ENCODE peak calls at places on chromosome 7, in eight cellular contexts. One of them, this sample, is unnamed.

GRCh38 chr7:136308230-136308629 is 331.1 kb upstream of the MTPN start:
- DNase-seq in HCT116: no peak
- DNase-seq in glomerular endothelial cell: no peak
- DNase-seq in renal cortical epithelial cell: no peak
- DNase-seq in left cardiac atrium: no peak
- DNase-seq in body of pancreas: no peak
- DNase-seq in activated naive CD8-positive, alpha-beta T cell treated with anti-CD3 and anti-CD28 coated beads, Interleukin-2, amount 50 U/mL, for 24 hours: no peak
- DNase-seq in NCI-H82: no peak
- DNase-seq in this sample: no peak

GRCh38 chr7:138065827-138066226 is 10.4 kb upstream of the AKR1D1 start:
- DNase-seq in HCT116: no peak
- DNase-seq in glomerular endothelial cell: no peak
- DNase-seq in renal cortical epithelial cell: no peak
- DNase-seq in left cardiac atrium: no peak
- DNase-seq in body of pancreas: no peak
- DNase-seq in activated naive CD8-positive, alpha-beta T cell treated with anti-CD3 and anti-CD28 coated beads, Interleukin-2, amount 50 U/mL, for 24 hours: no peak
- DNase-seq in NCI-H82: no peak
- DNase-seq in this sample: no peak

GRCh38 chr7:2757904-2758672 is 70.1 kb downstream of the AMZ1 start:
- DNase-seq in HCT116: peak; percentile 88
- DNase-seq in glomerular endothelial cell: peak; percentile 80
- DNase-seq in renal cortical epithelial cell: peak; percentile 100
- DNase-seq in left cardiac atrium: peak; percentile 50
- DNase-seq in body of pancreas: peak; percentile 21
- DNase-seq in activated naive CD8-positive, alpha-beta T cell treated with anti-CD3 and anti-CD28 coated beads, Interleukin-2, amount 50 U/mL, for 24 hours: peak; percentile 69
- DNase-seq in NCI-H82: peak; percentile 48
- DNase-seq in this sample: peak; percentile 78

GRCh38 chr7:33854178-33854577 is 51.2 kb upstream of the BMPER start:
- DNase-seq in HCT116: no peak
- DNase-seq in glomerular endothelial cell: no peak
- DNase-seq in renal cortical epithelial cell: peak; percentile 90
- DNase-seq in left cardiac atrium: no peak
- DNase-seq in body of pancreas: no peak
- DNase-seq in activated naive CD8-positive, alpha-beta T cell treated with anti-CD3 and anti-CD28 coated beads, Interleukin-2, amount 50 U/mL, for 24 hours: no peak
- DNase-seq in NCI-H82: no peak
- DNase-seq in this sample: no peak

GRCh38 chr7:94022550-94022949 is 18.4 kb upstream of the BET1 start:
- DNase-seq in HCT116: no peak
- DNase-seq in glomerular endothelial cell: no peak
- DNase-seq in renal cortical epithelial cell: peak; percentile 77
- DNase-seq in left cardiac atrium: no peak
- DNase-seq in body of pancreas: no peak
- DNase-seq in activated naive CD8-positive, alpha-beta T cell treated with anti-CD3 and anti-CD28 coated beads, Interleukin-2, amount 50 U/mL, for 24 hours: no peak
- DNase-seq in NCI-H82: no peak
- DNase-seq in this sample: no peak

GRCh38 chr7:105487559-105488218 is 34.4 kb downstream of the PUS7 start:
- DNase-seq in HCT116: no peak
- DNase-seq in glomerular endothelial cell: peak; percentile 98
- DNase-seq in renal cortical epithelial cell: peak; percentile 81
- DNase-seq in left cardiac atrium: peak; percentile 59
- DNase-seq in body of pancreas: no peak
- DNase-seq in activated naive CD8-positive, alpha-beta T cell treated with anti-CD3 and anti-CD28 coated beads, Interleukin-2, amount 50 U/mL, for 24 hours: no peak
- DNase-seq in NCI-H82: peak; percentile 7
- DNase-seq in this sample: peak; percentile 99

GRCh38 chr7:36315309-36315948 is 74.2 kb upstream of the ANLN start:
- DNase-seq in HCT116: no peak
- DNase-seq in glomerular endothelial cell: no peak
- DNase-seq in renal cortical epithelial cell: no peak
- DNase-seq in left cardiac atrium: no peak
- DNase-seq in body of pancreas: peak; percentile 34
- DNase-seq in activated naive CD8-positive, alpha-beta T cell treated with anti-CD3 and anti-CD28 coated beads, Interleukin-2, amount 50 U/mL, for 24 hours: no peak
- DNase-seq in NCI-H82: no peak
- DNase-seq in this sample: no peak

GRCh38 chr7:134891262-134892001 is 94.9 kb upstream of the AGBL3 start:
- DNase-seq in HCT116: peak; percentile 94
- DNase-seq in glomerular endothelial cell: no peak
- DNase-seq in renal cortical epithelial cell: peak; percentile 93
- DNase-seq in left cardiac atrium: peak; percentile 86
- DNase-seq in body of pancreas: peak; percentile 64
- DNase-seq in activated naive CD8-positive, alpha-beta T cell treated with anti-CD3 and anti-CD28 coated beads, Interleukin-2, amount 50 U/mL, for 24 hours: no peak
- DNase-seq in NCI-H82: peak; percentile 92
- DNase-seq in this sample: no peak

GRCh38 chr7:265192-265997 is 24.6 kb upstream of the FOXL3 start:
- DNase-seq in HCT116: no peak
- DNase-seq in glomerular endothelial cell: no peak
- DNase-seq in renal cortical epithelial cell: no peak
- DNase-seq in left cardiac atrium: peak; percentile 16
- DNase-seq in body of pancreas: no peak
- DNase-seq in activated naive CD8-positive, alpha-beta T cell treated with anti-CD3 and anti-CD28 coated beads, Interleukin-2, amount 50 U/mL, for 24 hours: no peak
- DNase-seq in NCI-H82: no peak
- DNase-seq in this sample: no peak

GRCh38 chr7:43625453-43625852 is 42.5 kb downstream of the STK17A start:
- DNase-seq in HCT116: no peak
- DNase-seq in glomerular endothelial cell: no peak
- DNase-seq in renal cortical epithelial cell: no peak
- DNase-seq in left cardiac atrium: no peak
- DNase-seq in body of pancreas: no peak
- DNase-seq in activated naive CD8-positive, alpha-beta T cell treated with anti-CD3 and anti-CD28 coated beads, Interleukin-2, amount 50 U/mL, for 24 hours: peak; percentile 49
- DNase-seq in NCI-H82: no peak
- DNase-seq in this sample: no peak

GRCh38 chr7:41878331-41879112 is 175.6 kb upstream of the INHBA start:
- DNase-seq in HCT116: no peak
- DNase-seq in glomerular endothelial cell: no peak
- DNase-seq in renal cortical epithelial cell: no peak
- DNase-seq in left cardiac atrium: no peak
- DNase-seq in body of pancreas: no peak
- DNase-seq in activated naive CD8-positive, alpha-beta T cell treated with anti-CD3 and anti-CD28 coated beads, Interleukin-2, amount 50 U/mL, for 24 hours: no peak
- DNase-seq in NCI-H82: no peak
- DNase-seq in this sample: no peak

GRCh38 chr7:5428470-5429252 is 5.0 kb upstream of the TNRC18 start:
- DNase-seq in HCT116: no peak
- DNase-seq in glomerular endothelial cell: no peak
- DNase-seq in renal cortical epithelial cell: peak; percentile 54
- DNase-seq in left cardiac atrium: peak; percentile 84
- DNase-seq in body of pancreas: peak; percentile 74
- DNase-seq in activated naive CD8-positive, alpha-beta T cell treated with anti-CD3 and anti-CD28 coated beads, Interleukin-2, amount 50 U/mL, for 24 hours: no peak
- DNase-seq in NCI-H82: peak; percentile 52
- DNase-seq in this sample: no peak

GRCh38 chr7:105210721-105211205 is 178.0 kb downstream of the SRPK2 start:
- DNase-seq in HCT116: no peak
- DNase-seq in glomerular endothelial cell: no peak
- DNase-seq in renal cortical epithelial cell: peak; percentile 65
- DNase-seq in left cardiac atrium: peak; percentile 66
- DNase-seq in body of pancreas: peak; percentile 68
- DNase-seq in activated naive CD8-positive, alpha-beta T cell treated with anti-CD3 and anti-CD28 coated beads, Interleukin-2, amount 50 U/mL, for 24 hours: no peak
- DNase-seq in NCI-H82: peak; percentile 13
- DNase-seq in this sample: peak; percentile 17

GRCh38 chr7:30886608-30887011 is 25.0 kb upstream of the AQP1 start:
- DNase-seq in HCT116: no peak
- DNase-seq in glomerular endothelial cell: no peak
- DNase-seq in renal cortical epithelial cell: no peak
- DNase-seq in left cardiac atrium: no peak
- DNase-seq in body of pancreas: peak; percentile 29
- DNase-seq in activated naive CD8-positive, alpha-beta T cell treated with anti-CD3 and anti-CD28 coated beads, Interleukin-2, amount 50 U/mL, for 24 hours: no peak
- DNase-seq in NCI-H82: no peak
- DNase-seq in this sample: no peak

GRCh38 chr7:157826566-157826965 is 489.8 kb downstream of the DNAJB6 start:
- DNase-seq in HCT116: no peak
- DNase-seq in glomerular endothelial cell: no peak
- DNase-seq in renal cortical epithelial cell: no peak
- DNase-seq in left cardiac atrium: no peak
- DNase-seq in body of pancreas: no peak
- DNase-seq in activated naive CD8-positive, alpha-beta T cell treated with anti-CD3 and anti-CD28 coated beads, Interleukin-2, amount 50 U/mL, for 24 hours: no peak
- DNase-seq in NCI-H82: no peak
- DNase-seq in this sample: no peak

GRCh38 chr7:112437038-112437437 is 13.2 kb upstream of the IFRD1 start:
- DNase-seq in HCT116: no peak
- DNase-seq in glomerular endothelial cell: no peak
- DNase-seq in renal cortical epithelial cell: peak; percentile 65
- DNase-seq in left cardiac atrium: no peak
- DNase-seq in body of pancreas: no peak
- DNase-seq in activated naive CD8-positive, alpha-beta T cell treated with anti-CD3 and anti-CD28 coated beads, Interleukin-2, amount 50 U/mL, for 24 hours: no peak
- DNase-seq in NCI-H82: no peak
- DNase-seq in this sample: no peak

GRCh38 chr7:137846588-137847417 is at the start of gene DGKI:
- DNase-seq in HCT116: no peak
- DNase-seq in glomerular endothelial cell: no peak
- DNase-seq in renal cortical epithelial cell: no peak
- DNase-seq in left cardiac atrium: peak; percentile 26
- DNase-seq in body of pancreas: peak; percentile 7
- DNase-seq in activated naive CD8-positive, alpha-beta T cell treated with anti-CD3 and anti-CD28 coated beads, Interleukin-2, amount 50 U/mL, for 24 hours: no peak
- DNase-seq in NCI-H82: peak; percentile 28
- DNase-seq in this sample: no peak

GRCh38 chr7:130598056-130598455 is 70.5 kb downstream of the COPG2 start:
- DNase-seq in HCT116: no peak
- DNase-seq in glomerular endothelial cell: no peak
- DNase-seq in renal cortical epithelial cell: no peak
- DNase-seq in left cardiac atrium: no peak
- DNase-seq in body of pancreas: no peak
- DNase-seq in activated naive CD8-positive, alpha-beta T cell treated with anti-CD3 and anti-CD28 coated beads, Interleukin-2, amount 50 U/mL, for 24 hours: no peak
- DNase-seq in NCI-H82: no peak
- DNase-seq in this sample: no peak

GRCh38 chr7:117238937-117239336 is 83.9 kb downstream of the WNT2 start:
- DNase-seq in HCT116: no peak
- DNase-seq in glomerular endothelial cell: no peak
- DNase-seq in renal cortical epithelial cell: no peak
- DNase-seq in left cardiac atrium: no peak
- DNase-seq in body of pancreas: no peak
- DNase-seq in activated naive CD8-positive, alpha-beta T cell treated with anti-CD3 and anti-CD28 coated beads, Interleukin-2, amount 50 U/mL, for 24 hours: no peak
- DNase-seq in NCI-H82: no peak
- DNase-seq in this sample: no peak

GRCh38 chr7:33591481-33591880 is 313.9 kb upstream of the BMPER start:
- DNase-seq in HCT116: no peak
- DNase-seq in glomerular endothelial cell: no peak
- DNase-seq in renal cortical epithelial cell: no peak
- DNase-seq in left cardiac atrium: no peak
- DNase-seq in body of pancreas: no peak
- DNase-seq in activated naive CD8-positive, alpha-beta T cell treated with anti-CD3 and anti-CD28 coated beads, Interleukin-2, amount 50 U/mL, for 24 hours: no peak
- DNase-seq in NCI-H82: no peak
- DNase-seq in this sample: no peak

GRCh38 chr7:128247640-128248194 is 6.6 kb downstream of the LEP start:
- DNase-seq in HCT116: peak; percentile 18
- DNase-seq in glomerular endothelial cell: no peak
- DNase-seq in renal cortical epithelial cell: peak; percentile 43
- DNase-seq in left cardiac atrium: no peak
- DNase-seq in body of pancreas: no peak
- DNase-seq in activated naive CD8-positive, alpha-beta T cell treated with anti-CD3 and anti-CD28 coated beads, Interleukin-2, amount 50 U/mL, for 24 hours: no peak
- DNase-seq in NCI-H82: peak; percentile 10
- DNase-seq in this sample: no peak

GRCh38 chr7:150962743-150963399 is 15.2 kb downstream of the KCNH2 start:
- DNase-seq in HCT116: no peak
- DNase-seq in glomerular endothelial cell: no peak
- DNase-seq in renal cortical epithelial cell: no peak
- DNase-seq in left cardiac atrium: peak; percentile 66
- DNase-seq in body of pancreas: peak; percentile 57
- DNase-seq in activated naive CD8-positive, alpha-beta T cell treated with anti-CD3 and anti-CD28 coated beads, Interleukin-2, amount 50 U/mL, for 24 hours: peak; percentile 63
- DNase-seq in NCI-H82: peak; percentile 73
- DNase-seq in this sample: no peak

GRCh38 chr7:77269360-77270075 is 69.9 kb upstream of the FGL2 start:
- DNase-seq in HCT116: no peak
- DNase-seq in glomerular endothelial cell: no peak
- DNase-seq in renal cortical epithelial cell: peak; percentile 69
- DNase-seq in left cardiac atrium: no peak
- DNase-seq in body of pancreas: no peak
- DNase-seq in activated naive CD8-positive, alpha-beta T cell treated with anti-CD3 and anti-CD28 coated beads, Interleukin-2, amount 50 U/mL, for 24 hours: no peak
- DNase-seq in NCI-H82: no peak
- DNase-seq in this sample: no peak

GRCh38 chr7:64883113-64883905 is 19.8 kb upstream of the ZNF273 start:
- DNase-seq in HCT116: no peak
- DNase-seq in glomerular endothelial cell: no peak
- DNase-seq in renal cortical epithelial cell: no peak
- DNase-seq in left cardiac atrium: peak; percentile 35
- DNase-seq in body of pancreas: no peak
- DNase-seq in activated naive CD8-positive, alpha-beta T cell treated with anti-CD3 and anti-CD28 coated beads, Interleukin-2, amount 50 U/mL, for 24 hours: no peak
- DNase-seq in NCI-H82: no peak
- DNase-seq in this sample: no peak